ENCODE peak calls at places on chromosomes 6 and 20, in ten cellular contexts. Z, T, K, E, F, C, H, W, I and X are unnamed samples.

GRCh38 chr6:12474167-12475140 is 184.3 kb downstream of the EDN1 start:
- DNase-seq in Z (no peak), T (peak), K (no peak), E (no peak), F (no peak), C (no peak), H (peak), W (no peak), I (no peak), X (no peak)

GRCh38 chr6:13922750-13923149 is 2.0 kb upstream of the RNF182 start:
- DNase-seq in Z (no peak), T (no peak), K (no peak), E (no peak), F (no peak), C (no peak), H (no peak), W (no peak), I (no peak), X (no peak)

GRCh38 chr6:48213076-48213788 is 102.2 kb upstream of the PTCHD4 start:
- DNase-seq in Z (no peak), T (peak), K (no peak), E (no peak), F (no peak), C (no peak), H (no peak), W (no peak), I (no peak), X (no peak)

GRCh38 chr20:54438166-54438565 is 37.2 kb upstream of the DOK5 start:
- DNase-seq in Z (no peak), T (no peak), K (no peak), E (no peak), F (no peak), C (no peak), H (no peak), W (no peak), I (no peak), X (no peak)

GRCh38 chr6:13418838-13419237 is 68.6 kb downstream of the GFOD1 start:
- DNase-seq in Z (no peak), T (no peak), K (no peak), E (no peak), F (no peak), C (no peak), H (peak), W (no peak), I (no peak), X (no peak)

GRCh38 chr6:72850469-72850868 is 228.6 kb downstream of the KCNQ5 start:
- DNase-seq in Z (no peak), T (no peak), K (no peak), E (no peak), F (no peak), C (no peak), H (no peak), W (no peak), I (no peak), X (no peak)

GRCh38 chr6:30644769-30645168 is 2.2 kb upstream of the C6orf136 start:
- DNase-seq in Z (no peak), T (no peak), K (no peak), E (no peak), F (no peak), C (no peak), H (no peak), W (no peak), I (no peak), X (no peak)

GRCh38 chr6:48736486-48737206 is 625.6 kb upstream of the PTCHD4 start:
- DNase-seq in Z (peak), T (peak), K (peak), E (no peak), F (peak), C (peak), H (no peak), W (peak), I (no peak), X (no peak)

GRCh38 chr6:24935753-24936152 is at the start of gene RIPOR2:
- DNase-seq in Z (peak), T (no peak), K (no peak), E (no peak), F (no peak), C (no peak), H (no peak), W (no peak), I (no peak), X (no peak)

GRCh38 chr20:57702091-57702490 is 7.7 kb downstream of the PMEPA1 start:
- DNase-seq in Z (no peak), T (no peak), K (no peak), E (no peak), F (no peak), C (no peak), H (no peak), W (no peak), I (no peak), X (no peak)

GRCh38 chr6:109449789-109450673 is 5.5 kb downstream of the MICAL1 start:
- DNase-seq in Z (no peak), T (no peak), K (no peak), E (no peak), F (no peak), C (no peak), H (no peak), W (no peak), I (no peak), X (no peak)

GRCh38 chr6:146913842-146914562 is 290.2 kb upstream of the STXBP5 start:
- DNase-seq in Z (peak), T (peak), K (peak), E (peak), F (peak), C (peak), H (peak), W (peak), I (peak), X (no peak)

GRCh38 chr20:34579191-34579661 is 20.7 kb downstream of the MAP1LC3A start:
- DNase-seq in Z (peak), T (peak), K (peak), E (peak), F (peak), C (no peak), H (no peak), W (peak), I (no peak), X (no peak)

GRCh38 chr6:28167926-28168325 is 26.2 kb downstream of the ZKSCAN8 start:
- DNase-seq in Z (no peak), T (no peak), K (no peak), E (no peak), F (no peak), C (no peak), H (no peak), W (no peak), I (no peak), X (peak)

GRCh38 chr6:140921366-140922226 is 1211.1 kb upstream of the GJE1 start:
- DNase-seq in Z (peak), T (peak), K (peak), E (no peak), F (peak), C (peak), H (peak), W (peak), I (no peak), X (peak)

GRCh38 chr20:45890077-45890996 is 671 bp downstream of the NEURL2 start:
- DNase-seq in Z (peak), T (no peak), K (peak), E (peak), F (no peak), C (no peak), H (peak), W (peak), I (peak), X (peak)

GRCh38 chr20:57263767-57264150 is 2.7 kb downstream of the BMP7 start:
- DNase-seq in Z (no peak), T (no peak), K (no peak), E (no peak), F (no peak), C (no peak), H (no peak), W (no peak), I (no peak), X (no peak)

GRCh38 chr6:8064638-8065518 is 689 bp upstream of the BLOC1S5 start:
- DNase-seq in Z (no peak), T (no peak), K (no peak), E (no peak), F (no peak), C (no peak), H (no peak), W (no peak), I (peak), X (no peak)

GRCh38 chr6:103554911-103555310 is 1304.8 kb downstream of the HACE1 start:
- DNase-seq in Z (no peak), T (no peak), K (no peak), E (no peak), F (no peak), C (no peak), H (no peak), W (no peak), I (no peak), X (no peak)

DNA sequence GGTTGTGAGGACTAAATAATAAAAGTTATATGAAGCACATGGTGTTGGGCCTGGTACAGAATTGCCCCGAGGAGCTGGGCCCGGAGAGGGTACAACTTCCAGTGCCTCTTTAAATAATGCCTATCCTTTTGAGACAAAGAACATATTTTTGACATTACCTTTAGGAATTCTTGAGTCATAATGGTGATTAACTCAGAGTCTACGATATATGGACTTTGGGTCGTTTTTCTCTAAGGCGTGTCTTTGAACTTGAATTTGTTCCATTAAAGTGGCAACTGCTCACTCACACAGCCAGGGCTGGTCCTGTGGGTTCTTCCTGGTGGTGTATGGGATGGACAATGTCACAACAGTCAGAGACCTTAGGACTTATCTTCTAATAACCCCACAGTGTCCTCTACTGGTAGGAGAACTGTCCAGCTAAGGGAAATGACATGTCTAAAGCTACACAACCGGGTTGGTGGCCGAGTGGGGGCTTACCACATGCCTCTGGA is 106.5 kb downstream of the CDC5L start:
- DNase-seq in Z (peak), T (peak), K (peak), E (no peak), F (peak), C (no peak), H (no peak), W (peak), I (no peak), X (no peak)
- TF ChIP-seq CTCF in Z (peak), T (peak), K (no peak), E (no peak), F (peak), C (peak), H (peak), W (peak), I (no peak), X (no peak)

GRCh38 chr6:75205776-75206334 is at the start of gene COL12A1:
- DNase-seq in Z (peak), T (peak), K (peak), E (peak), F (peak), C (peak), H (peak), W (peak), I (peak), X (peak)
- TF ChIP-seq CTCF in Z (no peak), T (no peak), K (no peak), E (peak), F (no peak), C (peak), H (no peak), W (peak), I (no peak), X (no peak)

DNA sequence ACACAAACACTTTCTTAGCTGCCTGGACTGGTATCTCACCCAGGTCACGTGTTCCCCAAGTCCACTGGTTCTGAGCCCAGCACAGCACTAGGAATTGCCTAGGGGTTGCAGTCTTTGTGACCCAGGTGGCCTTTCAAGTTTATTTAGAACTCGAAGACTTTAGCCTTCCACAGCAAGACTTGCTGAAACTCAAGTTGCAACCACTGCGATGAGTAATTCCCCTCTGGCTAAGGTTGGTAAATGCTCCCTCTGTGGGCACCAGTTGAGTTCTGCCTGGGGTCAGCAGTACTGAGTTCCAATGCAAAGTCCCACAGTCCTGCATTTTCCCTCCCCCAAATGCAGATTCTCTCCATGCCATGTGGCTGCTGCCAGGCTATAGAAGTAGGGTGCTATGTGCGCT is 77.6 kb upstream of the MOCS1 start:
- DNase-seq in Z (no peak), T (peak), K (no peak), E (no peak), F (no peak), C (no peak), H (no peak), W (no peak), I (no peak), X (no peak)
- TF ChIP-seq CTCF in Z (no peak), T (no peak), K (no peak), E (no peak), F (no peak), C (no peak), H (no peak), W (no peak), I (no peak), X (no peak)

DNA sequence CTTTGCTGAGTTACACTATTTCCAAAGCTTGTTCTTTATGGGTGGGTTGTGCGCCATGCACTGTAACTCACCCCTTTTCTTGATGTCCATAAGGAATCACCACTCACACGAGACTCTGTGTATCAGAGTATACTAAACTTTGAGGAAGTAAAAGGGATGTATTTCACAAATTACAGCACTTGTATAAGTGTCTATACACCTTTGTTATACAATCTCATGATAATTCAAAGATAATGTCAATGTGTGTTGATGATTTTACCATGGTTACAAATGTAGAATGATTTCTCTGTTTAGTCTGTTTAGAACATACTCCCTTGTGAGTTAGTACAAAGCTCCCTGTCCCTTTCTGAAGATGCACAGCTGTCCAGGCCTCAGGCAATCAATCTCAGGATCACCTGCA is 922.2 kb upstream of the MAP3K7 start:
- DNase-seq in Z (no peak), T (no peak), K (no peak), E (no peak), F (no peak), C (no peak), H (no peak), W (no peak), I (no peak), X (no peak)
- TF ChIP-seq CTCF in Z (no peak), T (no peak), K (no peak), E (no peak), F (no peak), C (no peak), H (no peak), W (no peak), I (no peak), X (no peak)